ENCODE peak calls at places on chromosomes 7 and 10, in eight cellular contexts. J is fibroblast of pulmonary artery; M is activated CD8-positive, alpha-beta T cell treated with anti-CD3 and anti-CD28 coated beads for 36 hours; R is cardiac fibroblast; T is mesothelial cell of epicardium; N is body of pancreas; U is pancreas; F is kidney. X is an unnamed sample.

GRCh38 chr7:153354071-153354470 is 594.5 kb downstream of the ACTR3B start:
- DNase-seq in N (no peak), U (no peak), T (no peak), M (no peak), F (no peak), J (no peak), R (no peak), X (no peak)

GRCh38 chr7:123522061-123522460 is 12.3 kb downstream of the IQUB start:
- DNase-seq in T (no peak), F (peak; percentile 74), R (no peak), N (no peak), M (no peak), J (no peak), U (no peak), X (no peak)

GRCh38 chr7:154484406-154484805 is 432.2 kb downstream of the DPP6 start:
- DNase-seq in J (no peak), M (no peak), T (no peak), N (no peak), F (no peak), U (no peak), R (no peak), X (no peak)

GRCh38 chr7:131904750-131905327 is 348.4 kb upstream of the PODXL start:
- DNase-seq in U (no peak), M (no peak), J (no peak), T (no peak), N (no peak), R (no peak), F (no peak), X (no peak)

GRCh38 chr7:151379534-151380198 is 30.2 kb downstream of the WDR86 start:
- DNase-seq in R (no peak), F (peak; percentile 61), J (no peak), M (no peak), T (no peak), N (no peak), U (no peak), X (peak; percentile 23)

GRCh38 chr7:33757563-33758165 is 147.7 kb upstream of the BMPER start:
- DNase-seq in N (peak; percentile 22), F (no peak), T (no peak), M (peak; percentile 57), J (peak; percentile 78), R (peak; percentile 70), U (no peak), X (peak; percentile 34)

GRCh38 chr7:1922071-1922869 is 252.2 kb downstream of the ELFN1 start:
- DNase-seq in T (no peak), F (peak; percentile 73), U (no peak), N (no peak), J (no peak), R (no peak), M (peak; percentile 83), X (no peak)

GRCh38 chr10:5684318-5684970 is at the start of gene TASOR2:
- DNase-seq in N (peak; percentile 98), M (peak; percentile 98), R (peak; percentile 98), T (peak; percentile 91), J (peak; percentile 98), F (peak; percentile 99), U (peak; percentile 98), X (peak; percentile 96)

GRCh38 chr10:6667679-6668270 is 87.7 kb upstream of the PRKCQ start:
- DNase-seq in F (no peak), N (no peak), U (no peak), M (peak; percentile 74), T (no peak), R (peak; percentile 66), J (peak; percentile 67), X (no peak)

GRCh38 chr7:140231779-140232491 is 55.2 kb upstream of the KDM7A start:
- DNase-seq in T (no peak), J (no peak), N (no peak), U (no peak), F (no peak), R (no peak), M (peak; percentile 46), X (no peak)

GRCh38 chr7:104552102-104552501 is 223.7 kb downstream of the LHFPL3 start:
- DNase-seq in M (peak; percentile 49), N (peak; percentile 40), T (no peak), F (no peak), U (peak; percentile 39), J (peak; percentile 20), R (peak; percentile 2), X (peak; percentile 26)

DNA sequence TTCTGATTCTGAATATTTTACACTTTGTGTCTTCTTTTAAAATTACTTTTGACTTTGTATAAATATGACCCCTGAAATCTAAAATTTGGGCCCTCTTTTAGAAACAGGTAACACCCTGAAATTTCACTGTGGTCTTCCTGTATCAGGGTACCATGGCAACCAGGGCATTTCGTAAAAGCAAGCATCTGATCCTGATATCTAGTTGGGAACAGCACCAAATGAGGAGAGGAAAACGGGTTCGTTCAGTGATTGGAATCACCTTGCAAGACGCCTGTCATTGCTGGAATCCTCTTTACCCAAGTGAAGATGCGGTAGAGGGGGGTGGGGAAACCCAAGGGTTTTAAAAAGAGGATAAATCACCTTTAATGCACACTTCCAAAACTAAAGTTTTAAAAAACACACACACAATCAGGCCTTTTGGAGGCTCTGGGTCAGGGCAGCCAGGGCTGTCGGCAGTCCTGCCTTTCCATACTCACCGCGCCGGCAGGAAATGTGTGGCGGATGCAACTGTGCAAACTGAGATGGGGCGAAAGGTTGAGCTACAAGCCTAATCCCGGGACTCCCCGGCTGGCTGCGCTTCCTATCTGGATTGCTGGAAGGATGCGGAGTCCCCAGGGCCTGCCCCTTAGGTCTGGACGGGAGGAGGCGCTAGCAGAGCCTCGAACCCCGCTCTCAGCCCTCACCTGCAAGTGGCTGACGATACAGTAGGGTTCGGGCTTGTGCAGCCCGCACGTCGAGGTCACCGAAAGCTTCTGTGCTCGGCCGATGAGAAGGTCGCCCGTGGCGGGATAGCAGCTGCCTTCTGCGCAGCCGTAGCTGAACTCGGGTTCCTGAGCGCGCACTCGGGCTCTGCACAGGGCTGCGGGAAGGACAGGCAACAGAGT is 1.8 kb downstream of the LAMB1 start:
- DNase-seq in M (peak; percentile 5), T (no peak), F (peak; percentile 78), U (peak; percentile 35), J (peak; percentile 70), N (peak; percentile 51), R (peak; percentile 73), X (no peak)
- TF ChIP-seq CTCF in M (no peak), T (no peak), F (no peak), U (no peak), J (peak; percentile 28), N (no peak), R (peak; percentile 23), X (no peak)

GRCh38 chr7:97499204-97499603 is 232.7 kb upstream of the TAC1 start:
- DNase-seq in J (peak; percentile 26), F (no peak), N (peak; percentile 36), M (peak; percentile 28), R (peak; percentile 19), T (no peak), U (peak; percentile 16), X (peak; percentile 44)

GRCh38 chr7:97495487-97495886 is 236.4 kb upstream of the TAC1 start:
- DNase-seq in F (no peak), J (no peak), M (no peak), N (no peak), R (no peak), U (no peak), T (no peak), X (no peak)
- TF ChIP-seq CTCF in F (no peak), J (no peak), M (no peak), N (no peak), R (no peak), U (no peak), T (no peak), X (no peak)

GRCh38 chr10:101012525-101013364 is 13.1 kb downstream of the LZTS2 start:
- DNase-seq in R (peak; percentile 92), T (peak; percentile 65), U (peak; percentile 81), N (peak; percentile 89), J (peak; percentile 91), M (peak; percentile 92), F (peak; percentile 94), X (peak; percentile 86)

GRCh38 chr10:101014230-101014884 is 14.7 kb downstream of the LZTS2 start:
- DNase-seq in U (peak; percentile 58), J (peak; percentile 73), N (peak; percentile 81), M (peak; percentile 88), R (peak; percentile 73), T (no peak), F (peak; percentile 87), X (peak; percentile 89)

GRCh38 chr10:101013365-101013825 is 13.8 kb downstream of the LZTS2 start:
- DNase-seq in J (no peak), M (no peak), F (no peak), N (no peak), R (no peak), T (no peak), U (peak; percentile 18), X (no peak)

GRCh38 chr10:101010329-101010728 is 10.7 kb downstream of the LZTS2 start:
- DNase-seq in J (no peak), N (no peak), T (no peak), M (no peak), F (no peak), R (no peak), U (no peak), X (no peak)

DNA sequence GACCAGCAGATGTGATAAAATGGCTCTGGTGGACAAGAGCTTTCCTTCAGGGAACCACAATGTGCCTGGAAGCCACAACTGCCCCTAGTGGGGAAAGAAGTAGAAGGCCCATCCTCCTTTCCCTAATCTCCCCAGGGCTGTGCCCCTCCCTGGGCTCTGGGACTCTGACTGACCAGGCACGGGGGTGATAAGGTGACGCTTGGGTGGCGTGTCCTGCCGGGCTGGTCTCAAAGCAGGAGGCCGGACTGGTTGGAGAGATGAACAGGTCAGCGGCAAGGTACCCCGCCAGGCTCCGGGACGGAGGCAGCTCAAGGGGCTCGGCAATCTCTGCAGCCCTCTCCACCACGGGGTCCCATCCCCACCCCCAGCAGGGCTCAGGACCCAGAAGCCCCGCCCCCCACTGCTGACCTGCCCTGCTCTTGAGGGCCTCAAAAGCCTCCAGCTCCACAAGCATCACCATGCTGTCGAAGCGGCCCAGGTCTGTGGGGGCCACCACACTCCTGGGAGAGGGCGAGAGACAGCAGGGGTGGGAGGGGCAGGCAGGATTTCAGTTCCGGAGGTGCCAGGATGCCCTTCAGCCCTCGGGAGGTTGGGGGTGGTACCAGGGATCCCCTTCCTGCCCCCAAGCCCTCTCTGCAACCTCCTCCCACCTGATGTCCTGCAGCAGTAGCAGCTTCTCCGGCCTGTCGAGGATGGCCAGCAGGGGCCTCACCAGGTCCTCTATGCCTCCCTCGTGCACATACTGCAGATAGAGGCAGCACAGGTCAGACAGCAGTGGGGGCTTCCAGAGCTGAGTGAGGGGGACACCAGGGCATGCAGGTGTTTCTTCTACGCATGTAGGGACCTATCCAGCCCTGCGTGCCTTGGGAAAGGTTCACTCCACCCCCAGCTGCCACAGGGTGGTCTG is 12.2 kb downstream of the LZTS2 start:
- DNase-seq in R (peak; percentile 34), F (no peak), M (no peak), U (peak; percentile 14), J (no peak), T (no peak), N (no peak), X (no peak)
- TF ChIP-seq CTCF in R (peak; percentile 41), F (no peak), M (no peak), U (no peak), J (peak; percentile 51), T (no peak), N (peak; percentile 15), X (no peak)

DNA sequence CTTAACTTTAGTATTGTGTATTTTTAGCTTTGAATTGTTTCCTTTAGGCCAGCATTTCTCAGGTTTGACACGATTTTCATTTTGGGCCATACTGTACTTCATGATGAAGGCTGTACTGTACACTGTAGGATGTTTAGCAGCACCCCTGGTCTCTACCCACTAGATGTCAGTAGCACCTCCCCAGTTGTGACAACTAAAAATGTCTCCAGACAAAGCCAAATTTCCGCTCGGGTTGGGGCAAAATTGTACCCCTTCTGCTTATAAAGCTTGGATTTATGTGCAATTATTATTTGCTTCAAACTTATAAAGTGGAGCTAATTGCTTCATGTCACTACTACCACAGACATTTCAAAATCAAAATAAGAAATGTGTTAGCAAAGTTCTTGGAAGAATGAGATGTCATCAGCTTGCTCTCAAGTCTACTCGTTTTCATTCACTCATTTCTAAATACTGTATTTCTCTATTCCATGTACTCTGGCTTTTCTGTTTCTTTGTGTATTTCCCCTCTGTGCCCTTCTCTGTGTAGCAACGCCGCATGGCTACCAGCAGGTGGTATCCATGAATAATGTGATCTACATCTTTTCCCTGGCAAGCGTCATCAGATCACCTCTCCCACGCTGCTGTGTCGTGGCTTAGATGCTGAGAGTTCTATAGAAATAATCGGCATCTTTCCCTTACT is 47.7 kb upstream of the CALCR start:
- DNase-seq in T (no peak), F (no peak), J (peak; percentile 50), R (peak; percentile 30), U (no peak), N (peak; percentile 13), M (no peak), X (no peak)
- TF ChIP-seq CTCF in T (peak; percentile 34), F (peak; percentile 31), J (peak; percentile 53), R (peak; percentile 63), U (no peak), N (peak; percentile 32), M (no peak), X (peak; percentile 33)

X was measured in GM13977.